ENCODE peak calls at places on chromosome 19, in five cellular contexts. One of them, this sample, is unnamed.

GRCh38 chr19:56301886-56302620 is 12.6 kb downstream of the ZSCAN5A start:
- DNase-seq in stimulated activated CD4-positive, alpha-beta T cell treated with anti-CD3 and anti-CD28 coated beads, TNF-alpha, amount 100 ng/mL, for 24 hours: no peak
- DNase-seq in ELR: no peak
- DNase-seq in HT1080: no peak
- DNase-seq in BE2C: no peak
- DNase-seq in this sample: no peak

GRCh38 chr19:10450853-10451609 is 30.7 kb downstream of the PDE4A start:
- DNase-seq in BE2C: peak
- DNase-seq in HT1080: no peak
- DNase-seq in stimulated activated CD4-positive, alpha-beta T cell treated with anti-CD3 and anti-CD28 coated beads, TNF-alpha, amount 100 ng/mL, for 24 hours: no peak
- DNase-seq in ELR: peak
- DNase-seq in this sample: no peak

GRCh38 chr19:36409841-36410240 is 8.6 kb downstream of the ZFP82 start:
- DNase-seq in stimulated activated CD4-positive, alpha-beta T cell treated with anti-CD3 and anti-CD28 coated beads, TNF-alpha, amount 100 ng/mL, for 24 hours: no peak
- DNase-seq in BE2C: no peak
- DNase-seq in HT1080: no peak
- DNase-seq in ELR: no peak
- DNase-seq in this sample: no peak

GRCh38 chr19:1290699-1291651 is 5.3 kb downstream of the EFNA2 start:
- DNase-seq in HT1080: no peak
- DNase-seq in BE2C: no peak
- DNase-seq in stimulated activated CD4-positive, alpha-beta T cell treated with anti-CD3 and anti-CD28 coated beads, TNF-alpha, amount 100 ng/mL, for 24 hours: no peak
- DNase-seq in ELR: no peak
- DNase-seq in this sample: no peak

GRCh38 chr19:16579381-16579780 is 7.2 kb upstream of the SLC35E1 start:
- DNase-seq in stimulated activated CD4-positive, alpha-beta T cell treated with anti-CD3 and anti-CD28 coated beads, TNF-alpha, amount 100 ng/mL, for 24 hours: no peak
- DNase-seq in ELR: no peak
- DNase-seq in HT1080: no peak
- DNase-seq in BE2C: no peak
- DNase-seq in this sample: no peak

GRCh38 chr19:1483067-1483978 is 4.3 kb upstream of the C19orf25 start:
- DNase-seq in HT1080: no peak
- DNase-seq in BE2C: no peak
- DNase-seq in stimulated activated CD4-positive, alpha-beta T cell treated with anti-CD3 and anti-CD28 coated beads, TNF-alpha, amount 100 ng/mL, for 24 hours: no peak
- DNase-seq in ELR: no peak
- DNase-seq in this sample: peak

GRCh38 chr19:4278926-4279529 is at the start of gene SHD:
- DNase-seq in stimulated activated CD4-positive, alpha-beta T cell treated with anti-CD3 and anti-CD28 coated beads, TNF-alpha, amount 100 ng/mL, for 24 hours: no peak
- DNase-seq in ELR: no peak
- DNase-seq in HT1080: no peak
- DNase-seq in BE2C: peak
- DNase-seq in this sample: peak

GRCh38 chr19:5298502-5298901 is 42.1 kb downstream of the PTPRS start:
- DNase-seq in stimulated activated CD4-positive, alpha-beta T cell treated with anti-CD3 and anti-CD28 coated beads, TNF-alpha, amount 100 ng/mL, for 24 hours: no peak
- DNase-seq in BE2C: no peak
- DNase-seq in ELR: no peak
- DNase-seq in HT1080: no peak
- DNase-seq in this sample: peak

GRCh38 chr19:29022165-29022564 is 190.8 kb downstream of the UQCRFS1 start:
- DNase-seq in stimulated activated CD4-positive, alpha-beta T cell treated with anti-CD3 and anti-CD28 coated beads, TNF-alpha, amount 100 ng/mL, for 24 hours: no peak
- DNase-seq in BE2C: no peak
- DNase-seq in HT1080: no peak
- DNase-seq in ELR: no peak
- DNase-seq in this sample: peak